ENCODE peak calls at places on chromosomes 1 and 21, in seven cellular contexts. O, U, T, W, Z, X and L are unnamed samples.

GRCh38 chr21:25871566-25871965 is 136.8 kb downstream of the GABPA start:
- DNase-seq in Z (no peak), O (no peak), T (no peak), U (no peak), W (no peak), X (no peak), L (no peak)

GRCh38 chr1:40784141-40784770 is 669 bp downstream of the KCNQ4 start:
- DNase-seq in W (no peak), O (no peak), T (no peak), U (no peak), X (no peak), Z (no peak), L (peak; percentile 72)

GRCh38 chr1:84269286-84269685 is 32.2 kb upstream of the SAMD13 start:
- DNase-seq in Z (no peak), T (no peak), U (no peak), X (no peak), W (no peak), O (no peak), L (no peak)

GRCh38 chr1:115409853-115410150 is 71.8 kb upstream of the NGF start:
- DNase-seq in U (no peak), Z (no peak), W (no peak), O (no peak), T (no peak), X (no peak), L (no peak)

GRCh38 chr21:15140321-15141019 is 75.7 kb upstream of the NRIP1 start:
- DNase-seq in U (peak; percentile 96), Z (peak; percentile 89), W (no peak), T (no peak), O (no peak), X (peak; percentile 25), L (no peak)

GRCh38 chr1:84936116-84936810 is 43.3 kb upstream of the LPAR3 start:
- DNase-seq in W (no peak), O (peak; percentile 72), X (peak; percentile 39), U (peak; percentile 68), T (peak; percentile 29), Z (peak; percentile 15), L (no peak)

GRCh38 chr1:6523566-6523965 is 30.7 kb downstream of the NOL9 start:
- DNase-seq in W (no peak), Z (no peak), T (peak; percentile 38), X (peak; percentile 69), O (peak; percentile 37), U (peak; percentile 28), L (no peak)

GRCh38 chr1:19485362-19486187 is at the start of gene CAPZB:
- DNase-seq in T (peak; percentile 97), O (peak; percentile 81), U (peak; percentile 94), X (peak; percentile 96), Z (peak; percentile 97), W (peak; percentile 90), L (peak; percentile 99)

GRCh38 chr1:34650800-34651199 is 104.0 kb upstream of the GJB5 start:
- DNase-seq in X (no peak), O (no peak), W (no peak), Z (no peak), U (no peak), T (no peak), L (no peak)

GRCh38 chr1:77282187-77282865 is 507 bp downstream of the AK5 start:
- DNase-seq in W (no peak), Z (no peak), X (no peak), U (no peak), T (no peak), O (peak; percentile 35), L (peak; percentile 76)

GRCh38 chr1:31815752-31816484 is at the start of gene SPOCD1:
- DNase-seq in Z (peak; percentile 91), O (peak; percentile 76), U (peak; percentile 85), X (peak; percentile 79), T (peak; percentile 42), W (peak; percentile 33), L (peak; percentile 95)

GRCh38 chr1:40344597-40344996 is 27.5 kb upstream of the COL9A2 start:
- DNase-seq in U (peak; percentile 65), X (peak; percentile 59), O (peak; percentile 79), W (peak; percentile 21), Z (peak; percentile 52), T (peak; percentile 29), L (peak; percentile 87)

GRCh38 chr1:6246497-6247295 is 2.7 kb downstream of the HES3 start:
- DNase-seq in U (peak; percentile 73), X (peak; percentile 79), Z (peak; percentile 81), T (peak; percentile 77), O (peak; percentile 61), W (peak; percentile 57), L (peak; percentile 94)

GRCh38 chr21:41601573-41602371 is 93.8 kb upstream of the TMPRSS2 start:
- DNase-seq in U (peak; percentile 37), X (no peak), T (no peak), O (peak; percentile 13), Z (no peak), W (no peak), L (no peak)

GRCh38 chr1:182143154-182143657 is 81.7 kb upstream of the ZNF648 start:
- DNase-seq in W (peak; percentile 96), O (peak; percentile 69), Z (peak; percentile 95), U (peak; percentile 91), X (peak; percentile 91), T (peak; percentile 91), L (peak; percentile 97)

GRCh38 chr1:39973503-39974135 is 18.7 kb downstream of the MFSD2A start:
- DNase-seq in X (peak; percentile 83), U (peak; percentile 82), W (peak; percentile 67), O (peak; percentile 56), T (peak; percentile 55), Z (peak; percentile 84), L (peak; percentile 93)

GRCh38 chr1:40407453-40407852 is 33.9 kb downstream of the SMAP2 start:
- DNase-seq in X (no peak), O (no peak), T (no peak), W (no peak), U (no peak), Z (no peak), L (no peak)

GRCh38 chr1:182459949-182460348 is 10.0 kb downstream of the RGSL1 start:
- DNase-seq in Z (no peak), T (no peak), W (no peak), O (no peak), U (no peak), X (no peak), L (no peak)

GRCh38 chr1:229192851-229193250 is 78.1 kb upstream of the RAB4A start:
- DNase-seq in Z (no peak), T (no peak), O (no peak), U (no peak), W (no peak), X (no peak), L (no peak)

GRCh38 chr21:21439761-21440160 is 441.6 kb downstream of the NCAM2 start:
- DNase-seq in T (no peak), Z (no peak), O (peak; percentile 36), U (no peak), W (no peak), X (no peak), L (no peak)

GRCh38 chr1:9466780-9467755 is 72.2 kb upstream of the SLC25A33 start:
- DNase-seq in O (peak; percentile 10), W (no peak), X (no peak), U (peak; percentile 94), T (no peak), Z (peak; percentile 54), L (no peak)
- H3K4me3 ChIP-seq in O (no peak overlapping the region), W (no peak overlapping the region), X (no peak overlapping the region), U (no peak overlapping the region), T (no peak overlapping the region), Z (no peak overlapping the region), L (no peak overlapping the region)

GRCh38 chr1:91500756-91501526 is at the start of gene CDC7:
- DNase-seq in U (peak; percentile 92), Z (peak; percentile 91), O (peak; percentile 87), W (peak; percentile 74), X (peak; percentile 91), T (peak; percentile 91), L (peak; percentile 94)
- TF ChIP-seq POLR2A in U (no peak), Z (no peak), O (peak; percentile 42), W (no peak), X (peak; percentile 20), T (peak; percentile 27), L (no peak)

GRCh38 chr1:198599749-198600148 is 39.1 kb upstream of the PTPRC start:
- DNase-seq in O (no peak), T (no peak), Z (no peak), W (no peak), U (no peak), X (no peak), L (peak; percentile 52)

GRCh38 chr1:198595765-198596164 is 43.1 kb upstream of the PTPRC start:
- DNase-seq in X (no peak), T (no peak), O (no peak), W (no peak), Z (no peak), U (no peak), L (no peak)

GRCh38 chr1:198598796-198599321 is 40.0 kb upstream of the PTPRC start:
- DNase-seq in X (no peak), W (no peak), T (no peak), O (no peak), U (no peak), Z (no peak), L (peak; percentile 66)

GRCh38 chr1:198600906-198601305 is 37.9 kb upstream of the PTPRC start:
- DNase-seq in W (no peak), T (no peak), U (no peak), X (no peak), O (no peak), Z (no peak), L (no peak)

DNA sequence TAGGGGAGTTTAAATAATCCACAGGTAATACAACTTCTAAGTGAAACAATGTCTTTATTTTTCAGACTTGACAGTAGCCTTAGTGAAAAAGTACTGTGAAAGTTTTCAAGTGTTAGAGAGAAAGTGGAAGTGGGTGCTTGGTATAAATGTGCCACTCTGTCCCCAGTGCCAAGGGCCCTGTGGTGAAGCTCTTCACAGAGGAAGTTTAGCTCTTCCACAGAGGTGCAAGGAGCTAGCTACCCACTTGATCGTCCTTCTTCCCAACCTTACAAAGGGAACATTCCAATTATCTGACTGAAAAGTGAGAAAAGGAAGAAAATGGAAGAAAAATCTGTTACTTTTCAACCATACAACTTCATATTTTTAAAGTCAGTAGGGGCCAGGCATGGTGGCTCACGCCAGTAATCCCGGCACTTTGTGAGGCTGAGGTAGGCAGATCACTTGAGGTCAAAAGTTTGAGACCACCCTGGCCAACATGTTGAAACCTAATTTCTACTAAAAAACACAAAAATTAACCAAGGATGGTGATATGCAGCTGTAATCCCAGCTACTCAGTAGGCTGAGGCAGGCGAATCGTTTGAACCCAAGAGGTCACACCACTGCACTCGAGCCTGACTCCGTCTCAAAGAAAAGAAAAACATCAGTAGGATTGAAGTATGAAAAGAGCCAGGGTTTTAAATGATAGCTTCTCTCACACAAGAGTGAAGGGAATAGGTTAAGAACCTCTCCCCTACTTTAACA is 41.0 kb upstream of the PTPRC start:
- DNase-seq in U (no peak), O (no peak), T (no peak), X (no peak), W (no peak), Z (no peak), L (peak; percentile 77)
- H3K4me3 ChIP-seq in U (no peak overlapping the region), O (no peak overlapping the region), T (no peak overlapping the region), X (no peak overlapping the region), W (no peak overlapping the region), Z (no peak overlapping the region), L (peak overlapping the region; percentile 24)

DNA sequence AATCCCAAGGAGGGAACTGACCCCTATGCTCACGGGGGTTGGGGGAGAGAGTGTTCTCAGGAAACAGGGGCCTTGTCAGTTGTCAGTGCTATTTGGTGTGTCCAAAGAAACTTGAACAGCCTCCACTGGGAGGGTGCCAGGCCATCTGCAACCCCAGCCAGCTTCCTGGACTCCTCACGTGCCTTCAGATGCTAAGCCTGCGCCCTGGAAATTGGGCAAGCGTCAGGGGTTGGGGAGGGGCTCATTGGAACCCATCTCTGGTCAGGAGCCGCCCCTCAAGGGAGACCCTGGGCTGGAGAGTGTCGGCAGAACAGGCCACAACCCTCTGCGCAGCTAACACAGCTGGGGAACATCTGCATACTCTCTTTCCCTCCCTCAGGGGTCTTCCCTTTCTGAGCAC is 13.0 kb upstream of the LHX4 start:
- DNase-seq in X (no peak), O (no peak), U (no peak), W (no peak), Z (no peak), T (no peak), L (no peak)
- TF ChIP-seq POLR2A in X (no peak), O (no peak), U (no peak), W (no peak), Z (no peak), T (no peak), L (no peak)